ENCODE peak calls at places on chromosomes 7 and 10, in five cellular contexts. E, O, F, Q and T are unnamed samples. For H3K27me3, the result is how much of the 10 kb centered on the place peaks cover.

GRCh38 chr10:104501864-104502579 is 139.1 kb upstream of the SORCS3 start:
- DNase-seq in E (no peak), O (no peak), F (no peak), Q (no peak), T (no peak)

GRCh38 chr10:18071591-18071990 is 68.6 kb upstream of the CACNB2 start:
- DNase-seq in E (no peak), O (no peak), F (no peak), Q (no peak), T (no peak)

GRCh38 chr10:43407148-43407575 is 1.8 kb downstream of the HNRNPF start:
- DNase-seq in E (peak), O (peak), F (peak), Q (peak), T (peak)

GRCh38 chr7:116328161-116328560 is 117.8 kb downstream of the TES start:
- DNase-seq in E (no peak), O (no peak), F (no peak), Q (no peak), T (no peak)

GRCh38 chr7:47358944-47359588 is 222.8 kb downstream of the TNS3 start:
- DNase-seq in E (no peak), O (no peak), F (no peak), Q (no peak), T (no peak)

GRCh38 chr7:86058649-86059048 is 585.1 kb upstream of the GRM3 start:
- DNase-seq in E (no peak), O (no peak), F (no peak), Q (no peak), T (no peak)

GRCh38 chr7:26664735-26665420 is 199.5 kb downstream of the SKAP2 start:
- DNase-seq in E (peak), O (no peak), F (peak), Q (no peak), T (no peak)

GRCh38 chr7:33981686-33982424 is 76.5 kb downstream of the BMPER start:
- DNase-seq in E (no peak), O (no peak), F (no peak), Q (no peak), T (no peak)

GRCh38 chr7:55288070-55288824 is 76.9 kb upstream of the LANCL2 start:
- DNase-seq in E (no peak), O (no peak), F (no peak), Q (no peak), T (no peak)

GRCh38 chr7:35714862-35715261 is 19.9 kb upstream of the HERPUD2 start:
- DNase-seq in E (no peak), O (no peak), F (no peak), Q (no peak), T (peak)

GRCh38 chr7:75957021-75957736 is 37.2 kb downstream of the TMEM120A start:
- DNase-seq in E (peak), O (no peak), F (no peak), Q (no peak), T (no peak)

GRCh38 chr7:131111081-131111576 is 216.5 kb upstream of the MKLN1 start:
- DNase-seq in E (no peak), O (no peak), F (no peak), Q (peak), T (peak)

GRCh38 chr10:20089884-20090283 is 273.7 kb downstream of the PLXDC2 start:
- DNase-seq in E (no peak), O (no peak), F (no peak), Q (no peak), T (no peak)

GRCh38 chr7:45124351-45124750 is 12.9 kb upstream of the TBRG4 start:
- DNase-seq in E (no peak), O (no peak), F (no peak), Q (no peak), T (no peak)

GRCh38 chr7:158362001-158362400 is 225.6 kb downstream of the PTPRN2 start:
- DNase-seq in E (no peak), O (no peak), F (no peak), Q (no peak), T (no peak)

GRCh38 chr7:40890088-40890692 is 755.4 kb downstream of the SUGCT start:
- DNase-seq in E (no peak), O (no peak), F (no peak), Q (no peak), T (no peak)

GRCh38 chr10:89327803-89328441 is at the start of gene IFIT3:
- DNase-seq in E (peak), O (no peak), F (no peak), Q (peak), T (peak)

GRCh38 chr10:102633848-102634247 is 10.4 kb upstream of the TRIM8 start:
- DNase-seq in E (no peak), O (no peak), F (no peak), Q (no peak), T (no peak)

GRCh38 chr7:116500071-116500853 is 724 bp downstream of the CAV2 start:
- DNase-seq in E (peak), O (no peak), F (peak), Q (peak), T (peak)

GRCh38 chr7:87627634-87627994 is 584 bp upstream of the RUNDC3B start:
- DNase-seq in E (peak), O (no peak), F (no peak), Q (peak), T (no peak)

GRCh38 chr7:11625669-11626068 is 206.3 kb downstream of the THSD7A start:
- DNase-seq in E (no peak), O (no peak), F (no peak), Q (peak), T (no peak)

GRCh38 chr10:113856563-113856962 is 2.1 kb downstream of the NHLRC2 start:
- DNase-seq in E (no peak), O (no peak), F (no peak), Q (no peak), T (no peak)

GRCh38 chr10:13099144-13099665 is 758 bp upstream of the OPTN start:
- DNase-seq in E (peak), O (peak), F (peak), Q (peak), T (peak)

GRCh38 chr10:69572159-69573055 is 815 bp downstream of the NEUROG3 start:
- DNase-seq in E (no peak), O (no peak), F (no peak), Q (no peak), T (no peak)
- H3K27me3 ChIP-seq in E (under half), O (under half), F (half or more), Q (half or more), T (half or more)

DNA sequence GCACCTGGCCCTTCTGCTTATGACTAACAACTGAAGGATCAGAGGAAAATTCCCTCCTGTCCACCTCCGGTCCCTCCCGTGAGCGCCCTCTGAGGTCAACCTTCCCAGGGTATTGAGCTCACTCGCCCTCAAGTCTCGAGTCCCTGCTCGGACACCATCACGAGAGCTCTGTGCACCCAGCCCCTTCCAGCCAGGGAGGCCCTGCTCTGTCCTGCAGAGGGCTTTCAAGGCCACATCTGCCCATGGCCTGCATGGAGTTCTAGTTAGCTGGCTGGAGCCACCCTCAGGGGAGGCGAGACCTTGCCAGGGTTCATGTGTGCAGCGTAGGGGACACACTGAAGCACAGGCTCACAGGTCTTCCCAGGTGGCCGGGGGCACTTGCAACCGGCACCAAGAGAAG is 110.9 kb upstream of the MACROH2A2 start:
- DNase-seq in E (no peak), O (no peak), F (no peak), Q (no peak), T (no peak)
- H3K27me3 ChIP-seq in E (under half), O (under half), F (under half), Q (under half), T (under half)

GRCh38 chr10:118633801-118634200 is 38.4 kb upstream of the PRLHR start:
- DNase-seq in E (no peak), O (no peak), F (no peak), Q (no peak), T (no peak)
- H3K27me3 ChIP-seq in E (under half), O (under half), F (under half), Q (under half), T (under half)

GRCh38 chr7:128174391-128174790 is 66.7 kb upstream of the LEP start:
- DNase-seq in E (no peak), O (no peak), F (no peak), Q (no peak), T (no peak)
- H3K27me3 ChIP-seq in E (under half), O (under half), F (under half), Q (half or more), T (under half)

GRCh38 chr10:26505491-26505890 is 67.3 kb downstream of the APBB1IP start:
- DNase-seq in E (no peak), O (no peak), F (no peak), Q (no peak), T (no peak)
- H3K27me3 ChIP-seq in E (under half), O (under half), F (under half), Q (under half), T (under half)

GRCh38 chr7:28953628-28954027 is 4.5 kb downstream of the TRIL start:
- DNase-seq in E (no peak), O (no peak), F (no peak), Q (no peak), T (no peak)
- H3K27me3 ChIP-seq in E (under half), O (under half), F (under half), Q (under half), T (under half)

GRCh38 chr10:101112799-101113594 is 18.1 kb upstream of the TLX1 start:
- DNase-seq in E (no peak), O (no peak), F (no peak), Q (no peak), T (no peak)
- H3K27me3 ChIP-seq in E (under half), O (under half), F (under half), Q (half or more), T (under half)

GRCh38 chr10:5361966-5362365 is 2.8 kb upstream of the UCN3 start:
- DNase-seq in E (no peak), O (no peak), F (no peak), Q (no peak), T (no peak)
- H3K27me3 ChIP-seq in E (under half), O (under half), F (under half), Q (under half), T (under half)

GRCh38 chr10:22346087-22346661 is 878 bp downstream of the SPAG6 start:
- DNase-seq in E (no peak), O (no peak), F (no peak), Q (no peak), T (no peak)
- H3K27me3 ChIP-seq in E (half or more), O (half or more), F (under half), Q (half or more), T (under half)

GRCh38 chr7:157003445-157004049 is 6.9 kb downstream of the MNX1 start:
- DNase-seq in E (no peak), O (no peak), F (no peak), Q (no peak), T (no peak)

GRCh38 chr7:157002819-157003421 is 7.5 kb downstream of the MNX1 start:
- DNase-seq in E (no peak), O (no peak), F (no peak), Q (no peak), T (no peak)

GRCh38 chr7:157000047-157000726 is 10.3 kb downstream of the MNX1 start:
- DNase-seq in E (no peak), O (no peak), F (no peak), Q (no peak), T (no peak)

GRCh38 chr7:157000741-157001653 is 9.5 kb downstream of the MNX1 start:
- DNase-seq in E (no peak), O (no peak), F (no peak), Q (no peak), T (no peak)

DNA sequence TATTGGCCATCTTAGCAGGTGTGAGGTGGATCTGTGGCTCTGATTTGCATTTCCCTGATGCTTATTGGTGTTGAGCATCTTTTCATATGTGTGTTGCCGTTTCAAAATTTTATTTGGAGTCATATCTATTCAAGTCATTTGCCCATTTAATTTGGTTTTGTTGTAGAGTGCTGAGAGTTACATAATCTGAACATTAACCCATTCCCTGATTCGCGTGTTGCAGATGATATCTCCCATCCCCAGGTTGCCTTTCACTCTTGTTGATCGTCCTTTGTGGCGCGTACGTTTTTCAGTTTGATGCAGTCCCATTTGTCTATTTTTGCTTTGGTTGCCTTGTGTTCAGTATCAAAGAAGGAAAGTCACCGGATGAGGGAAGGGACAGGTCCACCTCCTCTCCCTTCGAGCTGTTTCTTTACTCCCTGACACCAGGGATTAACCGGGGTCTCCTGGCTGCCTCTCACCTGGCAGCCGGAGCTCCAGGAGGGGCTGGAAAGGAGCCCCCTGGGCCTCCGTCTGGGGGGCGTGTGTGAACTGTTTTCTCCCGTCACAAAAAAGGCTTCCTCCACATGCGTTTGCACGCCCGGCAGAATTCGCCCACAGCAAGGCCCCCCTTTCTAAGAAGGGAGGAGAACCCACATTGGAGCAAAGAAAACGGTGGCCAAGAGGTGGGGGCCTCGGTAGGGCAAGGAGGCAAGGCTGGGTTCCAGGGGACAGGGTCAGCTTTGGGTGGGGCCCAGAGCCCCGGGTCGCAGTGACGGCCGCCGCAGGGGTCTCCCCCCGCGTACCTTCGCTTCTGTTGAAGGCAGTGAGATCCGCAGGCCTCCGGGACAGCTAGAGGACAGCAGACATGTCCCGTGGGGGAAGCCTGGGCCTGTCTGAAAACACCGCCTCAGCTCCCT is 8.3 kb downstream of the MNX1 start:
- DNase-seq in E (no peak), O (no peak), F (no peak), Q (no peak), T (no peak)
- H3K27me3 ChIP-seq in E (half or more), O (under half), F (under half), Q (half or more), T (under half)